ENCODE peak calls at places on chromosomes 7 and 10, in five cellular contexts. N is SK-N-SH, T is HCT116, U is K562, W is HepG2. G is an unnamed sample.

GRCh38 chr7:18995811-18996400 is 121.5 kb downstream of the TWIST1 start:
- DNase-seq in N (peak; percentile 76), T (no peak), U (no peak), W (no peak), G (no peak)

GRCh38 chr7:155969192-155969929 is 157.1 kb upstream of the SHH start:
- DNase-seq in N (no peak), T (no peak), U (peak; percentile 52), W (no peak), G (no peak)

GRCh38 chr10:23314835-23315239 is 29.8 kb downstream of the C10orf67 start:
- DNase-seq in N (peak; percentile 48), T (peak; percentile 57), U (peak; percentile 71), W (peak; percentile 64), G (no peak)

GRCh38 chr10:93755443-93756127 is 2.2 kb upstream of the LGI1 start:
- DNase-seq in N (no peak), T (no peak), U (no peak), W (no peak), G (no peak)

GRCh38 chr10:69179089-69179742 is 818 bp upstream of the SUPV3L1 start:
- DNase-seq in N (peak; percentile 57), T (no peak), U (peak; percentile 71), W (no peak), G (no peak)

GRCh38 chr10:60200012-60200681 is 189.5 kb downstream of the ANK3 start:
- DNase-seq in N (no peak), T (no peak), U (no peak), W (no peak), G (no peak)

GRCh38 chr10:57351076-57351475 is 916.6 kb downstream of the IPMK start:
- DNase-seq in N (no peak), T (no peak), U (no peak), W (no peak), G (no peak)

GRCh38 chr7:88339195-88339922 is 32.7 kb upstream of the STEAP4 start:
- DNase-seq in N (peak; percentile 17), T (no peak), U (no peak), W (no peak), G (no peak)

GRCh38 chr10:30007406-30007805 is 52.0 kb downstream of the JCAD start:
- DNase-seq in N (no peak), T (no peak), U (no peak), W (no peak), G (no peak)

GRCh38 chr10:78944658-78945333 is 124.0 kb upstream of the ZMIZ1 start:
- DNase-seq in N (no peak), T (no peak), U (no peak), W (no peak), G (no peak)

GRCh38 chr7:99083068-99083651 is 60.7 kb downstream of the SMURF1 start:
- DNase-seq in N (no peak), T (no peak), U (no peak), W (no peak), G (no peak)

GRCh38 chr10:119401671-119402395 is 140.7 kb downstream of the RGS10 start:
- DNase-seq in N (no peak), T (peak; percentile 53), U (peak; percentile 14), W (peak; percentile 35), G (no peak)

GRCh38 chr7:64881461-64882287 is 21.4 kb upstream of the ZNF273 start:
- DNase-seq in N (peak; percentile 21), T (no peak), U (no peak), W (no peak), G (no peak)

GRCh38 chr7:101232141-101232821 is 5.3 kb downstream of the CLDN15 start:
- DNase-seq in N (peak; percentile 56), T (no peak), U (peak; percentile 55), W (no peak), G (peak; percentile 87)

GRCh38 chr7:112515989-112516388 is 35.2 kb downstream of the LSMEM1 start:
- DNase-seq in N (no peak), T (peak; percentile 13), U (peak; percentile 23), W (no peak), G (no peak)

GRCh38 chr10:86108696-86109095 is 257.9 kb downstream of the GRID1 start:
- DNase-seq in N (no peak), T (no peak), U (no peak), W (no peak), G (no peak)

GRCh38 chr10:75788394-75789205 is 357.2 kb downstream of the LRMDA start:
- DNase-seq in N (no peak), T (no peak), U (no peak), W (peak; percentile 94), G (no peak)

GRCh38 chr10:44389150-44389549 is 4.3 kb upstream of the CXCL12 start:
- DNase-seq in N (no peak), T (no peak), U (no peak), W (no peak), G (no peak)

GRCh38 chr7:55132890-55133551 is 114.2 kb downstream of the EGFR start:
- DNase-seq in N (no peak), T (peak; percentile 97), U (peak; percentile 17), W (peak; percentile 75), G (no peak)

GRCh38 chr10:5488272-5489161 is 10.9 kb downstream of the CALML5 start:
- DNase-seq in N (no peak), T (peak; percentile 7), U (no peak), W (no peak), G (no peak)

GRCh38 chr7:19572566-19572965 is 136.3 kb downstream of the POLR1F start:
- DNase-seq in N (no peak), T (no peak), U (no peak), W (no peak), G (no peak)

GRCh38 chr7:102390697-102391484 is 5.3 kb upstream of the PRKRIP1 start:
- DNase-seq in N (peak; percentile 91), T (peak; percentile 60), U (peak; percentile 83), W (peak; percentile 68), G (peak; percentile 57)

GRCh38 chr10:132193907-132194552 is 7.3 kb downstream of the DPYSL4 start:
- DNase-seq in N (no peak), T (no peak), U (peak; percentile 19), W (peak; percentile 17), G (no peak)

GRCh38 chr7:3149231-3149960 is 105.7 kb upstream of the CARD11 start:
- DNase-seq in N (no peak), T (no peak), U (no peak), W (no peak), G (no peak)

GRCh38 chr10:119189811-119190282 is 11.2 kb upstream of the PRDX3 start:
- DNase-seq in N (no peak), T (no peak), U (peak; percentile 60), W (peak; percentile 71), G (no peak)

GRCh38 chr7:1055084-1055450 is 10.7 kb downstream of the GPR146 start:
- DNase-seq in N (peak; percentile 92), T (no peak), U (peak; percentile 95), W (no peak), G (no peak)

GRCh38 chr7:140304071-140304799 is 94.1 kb downstream of the SLC37A3 start:
- DNase-seq in N (peak; percentile 46), T (no peak), U (peak; percentile 72), W (peak; percentile 53), G (no peak)

GRCh38 chr7:2553831-2554581 is 1.3 kb downstream of the BRAT1 start:
- DNase-seq in N (no peak), T (no peak), U (no peak), W (no peak), G (no peak)

GRCh38 chr10:72557362-72557761 is 68.5 kb downstream of the MICU1 start:
- DNase-seq in N (no peak), T (no peak), U (no peak), W (no peak), G (no peak)

GRCh38 chr10:117615649-117616048 is 73.1 kb downstream of the EMX2 start:
- DNase-seq in N (no peak), T (no peak), U (no peak), W (no peak), G (no peak)

GRCh38 chr7:14899065-14899464 is 3.5 kb downstream of the DGKB start:
- DNase-seq in N (no peak), T (no peak), U (no peak), W (no peak), G (no peak)

GRCh38 chr10:75593690-75594556 is 162.5 kb downstream of the LRMDA start:
- DNase-seq in N (no peak), T (no peak), U (peak; percentile 10), W (no peak), G (no peak)

GRCh38 chr10:80407836-80408197 is 534 bp upstream of the PRXL2A start:
- DNase-seq in N (peak; percentile 65), T (peak; percentile 37), U (no peak), W (peak; percentile 63), G (no peak)

GRCh38 chr10:78255214-78255613 is 221.6 kb downstream of the RPS24 start:
- DNase-seq in N (no peak), T (no peak), U (peak; percentile 19), W (no peak), G (no peak)

GRCh38 chr10:77328272-77328816 is 309.3 kb downstream of the KCNMA1 start:
- DNase-seq in N (no peak), T (no peak), U (peak; percentile 41), W (peak; percentile 10), G (peak; percentile 77)

GRCh38 chr10:12350167-12350872 is 973 bp downstream of the CAMK1D start:
- DNase-seq in N (peak; percentile 62), T (no peak), U (no peak), W (peak; percentile 29), G (no peak)

GRCh38 chr7:25894902-25895791 is 256.9 kb upstream of the NFE2L3 start:
- DNase-seq in N (peak; percentile 86), T (peak; percentile 18), U (peak; percentile 79), W (no peak), G (peak; percentile 87)
- TF ChIP-seq SIN3A in N (no peak), T (no peak), U (no peak), W (no peak), G (no peak)

GRCh38 chr7:130490888-130491771 is 755 bp upstream of the MEST start:
- DNase-seq in N (peak; percentile 87), T (no peak), U (no peak), W (no peak), G (no peak)
- TF ChIP-seq CTCF in N (peak; percentile 71), T (no peak), U (no peak), W (no peak), G (peak; percentile 72)

GRCh38 chr10:101830322-101831168 is 12.3 kb upstream of the OGA start:
- DNase-seq in N (peak; percentile 96), T (peak; percentile 87), U (peak; percentile 91), W (no peak), G (no peak)
- TF ChIP-seq POLR2AphosphoS5 in N (peak; percentile 44), T (peak; percentile 30), U (no peak), W (no peak), G (no peak)

GRCh38 chr10:48551796-48552591 is 52.9 kb downstream of the ARHGAP22 start:
- DNase-seq in N (peak; percentile 87), T (peak; percentile 15), U (peak; percentile 44), W (no peak), G (no peak)
- TF ChIP-seq SIN3A in N (no peak), T (no peak), U (no peak), W (no peak), G (no peak)

DNA sequence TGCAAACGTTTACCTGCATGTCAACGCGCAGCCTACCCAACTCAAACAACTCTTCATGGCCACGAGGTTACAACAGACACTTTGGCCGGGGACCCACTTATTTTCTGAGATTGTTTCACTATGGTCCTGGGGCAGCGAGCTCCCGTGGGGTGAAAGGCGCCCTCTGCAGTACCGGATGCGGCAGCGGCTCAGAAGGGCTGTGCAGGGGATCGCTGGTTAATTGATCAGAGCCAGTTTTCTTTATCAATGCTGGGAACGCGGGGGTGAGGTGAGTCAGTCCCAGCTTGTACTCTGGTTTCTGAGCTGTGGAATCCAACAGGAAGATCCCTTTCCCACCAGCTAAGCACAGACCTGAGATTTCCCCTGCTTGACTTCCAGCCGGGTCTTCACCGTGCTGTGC is 366.5 kb upstream of the KLF6 start:
- DNase-seq in N (no peak), T (no peak), U (no peak), W (no peak), G (peak; percentile 23)
- TF ChIP-seq CTCF in N (peak; percentile 9), T (peak; percentile 19), U (peak; percentile 19), W (peak; percentile 38), G (peak; percentile 61)